ENCODE peak calls at places on chromosomes 7 and 10, in seven cellular contexts. J, A, V, P, F, U and Q are unnamed samples.

GRCh38 chr10:11793762-11794479 is 29.2 kb upstream of the PROSER2 start:
- DNase-seq in J (no peak), A (no peak), V (peak; percentile 86), P (no peak), F (no peak), U (peak; percentile 81), Q (peak; percentile 34)

GRCh38 chr7:103993551-103993950 is 4.1 kb upstream of the RELN start:
- DNase-seq in J (no peak), A (no peak), V (no peak), P (no peak), F (no peak), U (no peak), Q (no peak)

GRCh38 chr7:118590107-118590506 is 365.6 kb downstream of the ANKRD7 start:
- DNase-seq in J (no peak), A (no peak), V (peak; percentile 3), P (no peak), F (no peak), U (peak; percentile 7), Q (no peak)

GRCh38 chr10:1374901-1375804 is 319.0 kb downstream of the WDR37 start:
- DNase-seq in J (no peak), A (no peak), V (no peak), P (no peak), F (no peak), U (no peak), Q (no peak)

GRCh38 chr10:81814842-81815241 is 60.2 kb upstream of the NRG3 start:
- DNase-seq in J (no peak), A (no peak), V (no peak), P (no peak), F (no peak), U (no peak), Q (no peak)

GRCh38 chr7:97971120-97971989 is 18.6 kb downstream of the OCM2 start:
- DNase-seq in J (no peak), A (peak; percentile 2), V (no peak), P (no peak), F (no peak), U (peak; percentile 18), Q (peak; percentile 5)

GRCh38 chr7:23469150-23469960 is 936 bp downstream of the IGF2BP3 start:
- DNase-seq in J (no peak), A (no peak), V (no peak), P (no peak), F (no peak), U (no peak), Q (peak; percentile 27)

GRCh38 chr7:128100225-128100948 is 69.2 kb upstream of the LRRC4 start:
- DNase-seq in J (no peak), A (no peak), V (no peak), P (no peak), F (no peak), U (no peak), Q (no peak)

GRCh38 chr7:16129431-16130126 is 291.8 kb downstream of the CRPPA start:
- DNase-seq in J (no peak), A (no peak), V (peak; percentile 34), P (no peak), F (no peak), U (peak; percentile 58), Q (no peak)

GRCh38 chr10:21675157-21675796 is 141.2 kb downstream of the MLLT10 start:
- DNase-seq in J (no peak), A (no peak), V (peak; percentile 37), P (no peak), F (peak; percentile 20), U (peak; percentile 14), Q (peak; percentile 29)

GRCh38 chr7:35380739-35381224 is 126.9 kb upstream of the TBX20 start:
- DNase-seq in J (no peak), A (no peak), V (no peak), P (no peak), F (no peak), U (no peak), Q (no peak)

GRCh38 chr7:73706122-73707044 is 13.1 kb downstream of the STX1A start:
- DNase-seq in J (no peak), A (no peak), V (peak; percentile 68), P (no peak), F (no peak), U (peak; percentile 52), Q (no peak)

GRCh38 chr10:48667960-48668541 is 16.6 kb upstream of the WDFY4 start:
- DNase-seq in J (no peak), A (no peak), V (no peak), P (no peak), F (no peak), U (no peak), Q (no peak)

GRCh38 chr10:86798636-86799035 is 42.2 kb downstream of the BMPR1A start:
- DNase-seq in J (no peak), A (no peak), V (no peak), P (no peak), F (no peak), U (no peak), Q (no peak)
- H3K4me3 ChIP-seq in J (no peak overlapping the region), A (no peak overlapping the region), V (no peak overlapping the region), P (no peak overlapping the region), F (no peak overlapping the region), U (no peak overlapping the region), Q (no peak overlapping the region)

DNA sequence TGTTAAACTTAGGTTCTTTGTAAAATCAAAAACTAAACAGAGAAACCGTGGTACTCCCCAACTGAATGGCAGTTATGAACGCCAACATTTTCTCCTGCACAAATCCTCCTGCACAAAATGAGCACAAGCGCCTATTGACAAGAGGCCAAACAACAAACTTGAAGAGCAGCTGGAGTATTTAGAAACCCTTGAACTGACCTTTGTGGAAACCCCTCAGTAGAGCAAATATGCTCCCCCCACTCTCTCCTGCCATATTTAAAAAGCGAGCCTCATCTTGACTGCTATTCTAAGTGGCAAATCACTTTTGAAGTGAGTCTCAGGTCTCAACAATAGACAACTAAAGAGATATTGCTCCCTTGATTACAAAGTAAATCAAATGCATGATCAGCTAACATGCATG is 20.5 kb downstream of the LAMB1 start:
- DNase-seq in J (no peak), A (no peak), V (no peak), P (no peak), F (no peak), U (no peak), Q (no peak)
- H3K36me3 ChIP-seq in J (peaks cover 91% of the 10 kb centered on the region), A (no peaks in the 10 kb centered on the region), V (peaks cover 5% of the 10 kb centered on the region), P (no peaks in the 10 kb centered on the region), F (peaks cover 62% of the 10 kb centered on the region), U (peaks cover 96% of the 10 kb centered on the region), Q (peaks cover 2% of the 10 kb centered on the region)

DNA sequence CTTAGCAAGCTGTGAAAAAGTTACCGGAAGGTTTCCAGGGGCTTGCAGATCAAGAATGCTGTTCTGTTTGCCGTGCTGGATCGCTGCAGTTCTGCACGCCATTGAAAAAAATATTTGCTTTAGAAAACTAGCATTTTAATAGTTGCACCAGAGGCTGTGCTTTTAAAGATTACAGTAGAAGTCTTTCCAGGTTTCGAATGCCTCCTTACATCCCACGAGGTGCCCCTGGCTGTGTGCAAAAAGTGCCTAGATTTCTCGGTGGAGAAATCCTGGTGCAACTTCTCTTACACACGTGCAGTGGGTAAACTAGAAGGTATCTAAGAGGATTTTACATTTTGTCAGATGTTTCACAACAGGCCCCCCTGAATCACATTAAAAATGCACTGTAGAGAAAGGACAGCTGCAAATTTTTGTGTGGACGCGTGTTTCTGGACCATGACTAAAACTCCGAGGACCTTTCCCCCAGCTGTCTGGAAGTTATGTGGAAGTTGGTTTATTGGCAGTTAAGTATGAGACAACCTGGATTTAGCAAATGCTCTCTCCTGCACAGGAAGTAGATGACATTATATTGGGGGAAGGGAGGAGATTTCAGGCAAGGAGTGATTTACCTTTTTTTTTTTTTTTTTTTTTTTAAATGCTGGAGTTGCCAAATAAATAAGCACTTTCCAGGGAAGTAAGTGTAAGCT is 5.8 kb downstream of the TCF7L2 start:
- DNase-seq in J (no peak), A (no peak), V (no peak), P (no peak), F (no peak), U (peak; percentile 40), Q (peak; percentile 36)
- H3K4me3 ChIP-seq in J (peak overlapping the region; percentile 36), A (no peak overlapping the region), V (peak overlapping the region; percentile 78), P (peak overlapping the region; percentile 39), F (no peak overlapping the region), U (peak overlapping the region; percentile 2), Q (peak overlapping the region; percentile 9)

DNA sequence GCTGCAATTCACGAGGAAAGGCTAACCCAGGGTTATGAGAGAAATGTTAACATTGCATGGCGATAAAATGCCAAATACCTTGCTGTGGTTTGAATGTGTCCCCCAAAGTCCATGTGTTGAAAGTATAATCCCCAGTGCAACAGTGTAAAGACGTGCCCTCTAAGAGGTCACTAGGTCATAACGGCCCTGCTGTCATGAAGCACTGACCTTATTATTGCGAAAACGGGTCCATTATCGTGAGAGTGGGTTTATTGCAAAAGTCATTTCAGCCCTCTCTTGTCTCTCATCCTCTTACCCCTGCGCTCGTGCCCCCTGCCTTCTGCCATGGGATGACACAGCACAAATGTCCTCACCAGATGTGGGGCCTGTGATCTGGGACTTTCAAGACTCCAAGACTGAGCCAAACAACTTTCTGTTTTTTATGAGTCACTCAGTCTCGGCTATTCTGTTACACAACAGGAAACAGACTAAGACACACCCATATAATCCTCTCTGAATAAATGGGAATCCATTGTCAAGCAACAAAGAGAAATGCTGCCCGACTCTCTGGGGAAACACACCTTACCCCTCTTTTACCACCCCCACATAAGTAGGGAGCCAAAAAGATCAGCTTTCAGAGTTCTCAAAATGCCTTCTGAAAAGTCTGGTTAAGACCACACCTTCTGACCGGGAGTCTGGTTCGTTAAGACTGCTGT is 73.1 kb upstream of the UCN3 start:
- DNase-seq in J (peak; percentile 50), A (peak; percentile 54), V (peak; percentile 31), P (peak; percentile 72), F (no peak), U (peak; percentile 77), Q (peak; percentile 61)
- H3K36me3 ChIP-seq in J (no peaks in the 10 kb centered on the region), A (no peaks in the 10 kb centered on the region), V (no peaks in the 10 kb centered on the region), P (no peaks in the 10 kb centered on the region), F (no peaks in the 10 kb centered on the region), U (no peaks in the 10 kb centered on the region), Q (no peaks in the 10 kb centered on the region)

GRCh38 chr7:120992272-120993010 is 3.9 kb downstream of the CPED1 start:
- DNase-seq in J (no peak), A (no peak), V (no peak), P (no peak), F (no peak), U (no peak), Q (no peak)
- H3K4me3 ChIP-seq in J (peak overlapping the region; percentile 65), A (no peak overlapping the region), V (no peak overlapping the region), P (peak overlapping the region; percentile 67), F (no peak overlapping the region), U (peak overlapping the region; percentile 4), Q (peak overlapping the region; percentile 55)